ENCODE peak calls at places on chromosomes 11 and 22, in six cellular contexts. V, Z, G, J, U and R are unnamed samples.

GRCh38 chr22:31192513-31192912 is 19.6 kb upstream of the LIMK2 start:
- DNase-seq in J (no peak), Z (no peak), G (no peak), U (no peak), V (no peak), R (no peak)

GRCh38 chr11:28621648-28622215 is 513.5 kb downstream of the METTL15 start:
- DNase-seq in V (no peak), Z (peak; percentile 67), G (no peak), U (no peak), J (no peak), R (no peak)

GRCh38 chr11:27423125-27423524 is 49.5 kb downstream of the LGR4 start:
- DNase-seq in V (no peak), G (peak; percentile 34), J (no peak), U (no peak), Z (no peak), R (no peak)

GRCh38 chr11:108670381-108670930 is 5.6 kb downstream of the DDX10 start:
- DNase-seq in Z (no peak), J (no peak), G (no peak), V (no peak), U (no peak), R (no peak)

GRCh38 chr11:2468363-2469240 is 23.8 kb downstream of the KCNQ1 start:
- DNase-seq in U (no peak), G (no peak), V (no peak), J (peak; percentile 31), Z (peak; percentile 57), R (no peak)

GRCh38 chr11:6606471-6607189 is 3.1 kb downstream of the ILK start:
- DNase-seq in U (no peak), G (peak; percentile 95), Z (peak; percentile 96), J (peak; percentile 96), V (no peak), R (peak; percentile 82)

GRCh38 chr11:66743271-66743968 is 14.4 kb upstream of the SPTBN2 start:
- DNase-seq in J (peak; percentile 42), U (no peak), G (no peak), Z (no peak), V (no peak), R (no peak)

GRCh38 chr11:44939673-44940072 is 11.0 kb downstream of the TP53I11 start:
- DNase-seq in J (no peak), V (no peak), Z (no peak), U (peak; percentile 59), G (peak; percentile 41), R (no peak)

GRCh38 chr22:49307071-49307830 is 520.4 kb downstream of the BRD1 start:
- DNase-seq in V (no peak), Z (peak; percentile 67), J (no peak), G (peak; percentile 13), U (no peak), R (no peak)